ENCODE peak calls at places on chromosome 17, in five cellular contexts. One of them, this sample, is unnamed.

GRCh38 chr17:77320501-77321256 is 179.9 kb downstream of the SEC14L1 start:
- DNase-seq in Panc1: no peak
- DNase-seq in effector memory CD8-positive, alpha-beta T cell: no peak
- DNase-seq in ovary: peak
- DNase-seq in effector CD4-positive, alpha-beta T cell: no peak
- DNase-seq in this sample: peak

GRCh38 chr17:22507823-22508222 is 815.5 kb downstream of the KCNJ18 start:
- DNase-seq in Panc1: no peak
- DNase-seq in effector memory CD8-positive, alpha-beta T cell: no peak
- DNase-seq in ovary: no peak
- DNase-seq in effector CD4-positive, alpha-beta T cell: no peak
- DNase-seq in this sample: no peak

GRCh38 chr17:41957058-41957868 is 9.3 kb upstream of the CNP start:
- DNase-seq in Panc1: no peak
- DNase-seq in effector memory CD8-positive, alpha-beta T cell: no peak
- DNase-seq in ovary: no peak
- DNase-seq in effector CD4-positive, alpha-beta T cell: no peak
- DNase-seq in this sample: no peak

GRCh38 chr17:47205419-47205963 is 3.7 kb upstream of the MYL4 start:
- DNase-seq in Panc1: no peak
- DNase-seq in effector memory CD8-positive, alpha-beta T cell: peak
- DNase-seq in ovary: peak
- DNase-seq in effector CD4-positive, alpha-beta T cell: peak
- DNase-seq in this sample: peak

GRCh38 chr17:32912218-32912897 is 15.6 kb upstream of the TMEM98 start:
- DNase-seq in Panc1: no peak
- DNase-seq in effector memory CD8-positive, alpha-beta T cell: no peak
- DNase-seq in ovary: peak
- DNase-seq in effector CD4-positive, alpha-beta T cell: no peak
- DNase-seq in this sample: peak

GRCh38 chr17:82231312-82231561 is 2.4 kb downstream of the SLC16A3 start:
- DNase-seq in Panc1: no peak
- DNase-seq in effector memory CD8-positive, alpha-beta T cell: no peak
- DNase-seq in ovary: no peak
- DNase-seq in effector CD4-positive, alpha-beta T cell: no peak
- DNase-seq in this sample: no peak

GRCh38 chr17:77829871-77830799 is 128.4 kb upstream of the TNRC6C start:
- DNase-seq in Panc1: no peak
- DNase-seq in effector memory CD8-positive, alpha-beta T cell: no peak
- DNase-seq in ovary: no peak
- DNase-seq in effector CD4-positive, alpha-beta T cell: no peak
- DNase-seq in this sample: peak

GRCh38 chr17:48814504-48814903 is 2.5 kb downstream of the TTLL6 start:
- DNase-seq in Panc1: no peak
- DNase-seq in effector memory CD8-positive, alpha-beta T cell: peak
- DNase-seq in ovary: peak
- DNase-seq in effector CD4-positive, alpha-beta T cell: peak
- DNase-seq in this sample: no peak

GRCh38 chr17:9432121-9432866 is 143.3 kb downstream of the STX8 start:
- DNase-seq in Panc1: no peak
- DNase-seq in effector memory CD8-positive, alpha-beta T cell: no peak
- DNase-seq in ovary: no peak
- DNase-seq in effector CD4-positive, alpha-beta T cell: no peak
- DNase-seq in this sample: no peak

GRCh38 chr17:49967621-49968379 is 1.2 kb upstream of the DLX4 start:
- DNase-seq in Panc1: no peak
- DNase-seq in effector memory CD8-positive, alpha-beta T cell: no peak
- DNase-seq in ovary: no peak
- DNase-seq in effector CD4-positive, alpha-beta T cell: no peak
- DNase-seq in this sample: no peak